ENCODE peak calls at places on chromosome 17, in four cellular contexts. One of them, this sample, is unnamed.

GRCh38 chr17:82332669-82333278 is 792 bp downstream of the SECTM1 start:
- DNase-seq in kidney epithelial cell: peak
- DNase-seq in IMR-90: peak
- DNase-seq in thyroid gland: peak
- DNase-seq in this sample: peak

GRCh38 chr17:58809564-58809936 is 53.9 kb downstream of the PPM1E start:
- DNase-seq in kidney epithelial cell: no peak
- DNase-seq in IMR-90: no peak
- DNase-seq in thyroid gland: no peak
- DNase-seq in this sample: no peak

GRCh38 chr17:21278304-21279197 is 6.0 kb upstream of the MAP2K3 start:
- DNase-seq in kidney epithelial cell: no peak
- DNase-seq in IMR-90: no peak
- DNase-seq in thyroid gland: peak
- DNase-seq in this sample: no peak

GRCh38 chr17:20995164-20995872 is 47.5 kb downstream of the USP22 start:
- DNase-seq in kidney epithelial cell: no peak
- DNase-seq in IMR-90: no peak
- DNase-seq in thyroid gland: no peak
- DNase-seq in this sample: no peak

GRCh38 chr17:18033442-18034099 is 5.4 kb downstream of the ATPAF2 start:
- DNase-seq in kidney epithelial cell: peak
- DNase-seq in IMR-90: peak
- DNase-seq in thyroid gland: peak
- DNase-seq in this sample: peak

GRCh38 chr17:64506201-64506575 is at the start of gene DDX5:
- DNase-seq in kidney epithelial cell: peak
- DNase-seq in IMR-90: peak
- DNase-seq in thyroid gland: peak
- DNase-seq in this sample: peak

GRCh38 chr17:68048996-68049395 is 13.5 kb downstream of the KPNA2 start:
- DNase-seq in kidney epithelial cell: no peak
- DNase-seq in IMR-90: no peak
- DNase-seq in thyroid gland: no peak
- DNase-seq in this sample: no peak

GRCh38 chr17:38485146-38485468 is 56.8 kb downstream of the ARHGAP23 start:
- DNase-seq in kidney epithelial cell: no peak
- DNase-seq in IMR-90: no peak
- DNase-seq in thyroid gland: no peak
- DNase-seq in this sample: no peak

GRCh38 chr17:72927146-72927545 is 165.3 kb downstream of the SLC39A11 start:
- DNase-seq in kidney epithelial cell: peak
- DNase-seq in IMR-90: no peak
- DNase-seq in thyroid gland: peak
- DNase-seq in this sample: no peak

GRCh38 chr17:48294193-48294909 is 135.7 kb downstream of the SKAP1 start:
- DNase-seq in kidney epithelial cell: no peak
- DNase-seq in IMR-90: no peak
- DNase-seq in thyroid gland: no peak
- DNase-seq in this sample: no peak
- H3K4me3 ChIP-seq in kidney epithelial cell: no peak
- H3K4me3 ChIP-seq in IMR-90: no peak
- H3K4me3 ChIP-seq in thyroid gland: no peak
- H3K4me3 ChIP-seq in this sample: no peak

GRCh38 chr17:40560592-40561293 is 4.5 kb downstream of the CCR7 start:
- DNase-seq in kidney epithelial cell: peak
- DNase-seq in IMR-90: peak
- DNase-seq in thyroid gland: peak
- DNase-seq in this sample: peak
- TF ChIP-seq CTCF in kidney epithelial cell: no peak
- TF ChIP-seq CTCF in IMR-90: no peak
- TF ChIP-seq CTCF in thyroid gland: no peak
- TF ChIP-seq CTCF in this sample: no peak

GRCh38 chr17:30235386-30236296 is at the start of gene SLC6A4:
- DNase-seq in kidney epithelial cell: no peak
- DNase-seq in IMR-90: no peak
- DNase-seq in thyroid gland: peak
- DNase-seq in this sample: no peak
- H3K4me3 ChIP-seq in kidney epithelial cell: peak
- H3K4me3 ChIP-seq in IMR-90: peak
- H3K4me3 ChIP-seq in thyroid gland: peak
- H3K4me3 ChIP-seq in this sample: peak

GRCh38 chr17:57001541-57001940 is 23.6 kb downstream of the SCPEP1 start:
- DNase-seq in kidney epithelial cell: no peak
- DNase-seq in IMR-90: no peak
- DNase-seq in thyroid gland: no peak
- DNase-seq in this sample: no peak

GRCh38 chr17:57002904-57003303 is 25.0 kb downstream of the SCPEP1 start:
- DNase-seq in kidney epithelial cell: no peak
- DNase-seq in IMR-90: no peak
- DNase-seq in thyroid gland: no peak
- DNase-seq in this sample: no peak

GRCh38 chr17:57006040-57006439 is 28.1 kb downstream of the SCPEP1 start:
- DNase-seq in kidney epithelial cell: no peak
- DNase-seq in IMR-90: no peak
- DNase-seq in thyroid gland: no peak
- DNase-seq in this sample: no peak

GRCh38 chr17:57008958-57009357 is 31.0 kb downstream of the SCPEP1 start:
- DNase-seq in kidney epithelial cell: no peak
- DNase-seq in IMR-90: no peak
- DNase-seq in thyroid gland: no peak
- DNase-seq in this sample: no peak

DNA sequence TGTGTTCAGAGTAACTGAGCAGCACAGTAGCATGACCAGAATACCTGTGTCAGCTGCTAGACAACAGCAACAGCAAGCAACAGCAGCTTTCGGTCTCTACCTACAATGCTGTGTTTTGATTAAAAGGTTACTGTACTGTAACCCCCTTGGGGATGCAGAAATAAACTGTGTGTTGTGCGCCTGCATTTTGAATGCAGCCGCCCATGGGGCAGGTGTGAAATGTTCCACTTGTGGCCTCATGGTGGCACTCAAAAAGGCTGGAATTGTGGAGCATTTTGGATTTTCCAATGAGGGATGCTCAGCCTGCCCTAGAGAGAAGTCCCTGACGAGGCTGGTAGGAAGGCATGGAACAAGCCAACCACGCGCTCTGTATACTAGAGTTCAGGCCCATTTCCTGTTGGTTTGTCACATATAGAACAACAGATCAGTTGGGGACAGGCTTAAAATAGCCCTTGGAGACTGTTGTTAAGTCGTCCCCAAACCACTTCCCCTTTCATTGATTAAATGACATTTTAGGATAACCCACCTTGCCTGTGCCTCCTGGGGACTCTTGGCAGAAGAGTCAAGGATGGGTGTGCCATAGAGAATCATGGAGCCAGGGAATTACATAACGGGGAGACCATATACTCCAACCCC is 27.1 kb downstream of the SCPEP1 start:
- DNase-seq in kidney epithelial cell: no peak
- DNase-seq in IMR-90: no peak
- DNase-seq in thyroid gland: peak
- DNase-seq in this sample: no peak
- TF ChIP-seq CTCF in kidney epithelial cell: no peak
- TF ChIP-seq CTCF in IMR-90: no peak
- TF ChIP-seq CTCF in thyroid gland: peak
- TF ChIP-seq CTCF in this sample: no peak

DNA sequence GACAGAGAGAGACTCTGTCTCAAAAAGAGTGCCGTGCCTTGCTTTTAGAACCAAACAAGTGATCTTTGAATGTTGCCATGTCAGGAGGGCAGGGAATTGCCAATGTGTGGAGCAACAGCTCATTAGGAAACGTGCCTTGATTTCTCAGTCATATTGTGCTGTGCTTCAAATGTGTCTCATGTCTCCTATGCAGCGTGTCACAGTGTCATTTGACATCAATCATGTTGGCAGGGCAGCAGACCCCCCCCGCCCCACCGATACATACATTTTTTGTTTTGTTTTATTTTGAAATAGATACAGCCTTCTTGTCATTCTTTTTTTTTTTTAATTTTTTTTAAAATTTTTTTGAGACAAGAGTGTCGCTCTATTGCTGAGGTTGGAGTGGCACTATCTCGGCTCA is 22.1 kb downstream of the MRC2 start:
- DNase-seq in kidney epithelial cell: no peak
- DNase-seq in IMR-90: no peak
- DNase-seq in thyroid gland: no peak
- DNase-seq in this sample: no peak
- H3K4me3 ChIP-seq in kidney epithelial cell: no peak
- H3K4me3 ChIP-seq in IMR-90: no peak
- H3K4me3 ChIP-seq in thyroid gland: no peak
- H3K4me3 ChIP-seq in this sample: no peak

GRCh38 chr17:63433746-63434591 is 12.1 kb downstream of the CYB561 start:
- DNase-seq in kidney epithelial cell: no peak
- DNase-seq in IMR-90: peak
- DNase-seq in thyroid gland: peak
- DNase-seq in this sample: peak
- TF ChIP-seq CTCF in kidney epithelial cell: no peak
- TF ChIP-seq CTCF in IMR-90: no peak
- TF ChIP-seq CTCF in thyroid gland: no peak
- TF ChIP-seq CTCF in this sample: peak